ENCODE peak calls at places on chromosomes 4 and X, in ten cellular contexts. Q is mucosa of descending colon; S is testis; D is lower lobe of right lung; B is IMR-90; E is A673; W is AG04450; X is ascending aorta; Y is stomach; J is CD8-positive, alpha-beta T cell. O is an unnamed sample.

GRCh38 chr4:142044271-142044670 is 407.9 kb downstream of the IL15 start:
- DNase-seq in B (peak; percentile 63), W (no peak), S (no peak), E (no peak), Q (no peak), X (no peak), Y (no peak), D (no peak), J (no peak), O (no peak)

GRCh38 chr4:163404570-163404969 is 60.9 kb downstream of the NPY5R start:
- DNase-seq in B (no peak), Q (peak; percentile 34), S (no peak), J (no peak), W (no peak), E (peak; percentile 89), D (no peak), X (no peak), Y (no peak), O (no peak)

GRCh38 chr4:69718376-69719293 is 41.8 kb downstream of the SULT1B1 start:
- DNase-seq in Y (no peak), S (no peak), J (no peak), D (no peak), E (peak; percentile 33), Q (no peak), X (no peak), B (peak; percentile 19), W (no peak), O (no peak)

GRCh38 chr4:82354788-82355187 is 19.0 kb downstream of the HNRNPD start:
- DNase-seq in Y (no peak), X (no peak), Q (no peak), D (no peak), E (no peak), J (no peak), S (no peak), B (no peak), W (no peak), O (no peak)

GRCh38 chr4:41998019-41998418 is 7.7 kb downstream of the SLC30A9 start:
- DNase-seq in E (no peak), W (no peak), J (no peak), Y (no peak), Q (no peak), S (no peak), B (no peak), X (no peak), D (no peak), O (no peak)

GRCh38 chr4:159018062-159018629 is 84.7 kb upstream of the RAPGEF2 start:
- DNase-seq in B (no peak), E (no peak), X (no peak), S (no peak), J (no peak), Y (no peak), W (no peak), D (no peak), Q (no peak), O (no peak)

GRCh38 chrX:155880586-155881157 is 473 bp upstream of the VAMP7 start:
- DNase-seq in S (no peak), B (no peak), J (no peak), Y (no peak), X (no peak), W (no peak), E (no peak), Q (no peak), D (no peak), O (no peak)

GRCh38 chr4:3367866-3368265 is 73.9 kb upstream of the HGFAC start:
- DNase-seq in B (no peak), S (no peak), D (no peak), Y (no peak), W (no peak), Q (no peak), J (no peak), X (no peak), E (no peak), O (no peak)

GRCh38 chrX:104285201-104285600 is 30.5 kb upstream of the ESX1 start:
- DNase-seq in D (no peak), J (no peak), B (no peak), X (no peak), Y (no peak), Q (no peak), S (no peak), W (no peak), E (no peak), O (no peak)

GRCh38 chr4:20916106-20916505 is 215.8 kb downstream of the PACRGL start:
- DNase-seq in S (no peak), E (no peak), B (no peak), Q (peak; percentile 19), X (no peak), J (no peak), D (no peak), Y (no peak), W (no peak), O (no peak)

GRCh38 chr4:14568356-14568755 is 433.9 kb upstream of the CPEB2 start:
- DNase-seq in D (no peak), B (no peak), W (no peak), E (no peak), Q (no peak), Y (no peak), X (no peak), S (no peak), J (no peak), O (no peak)

GRCh38 chr4:185004562-185005208 is 13.6 kb upstream of the HELT start:
- DNase-seq in J (no peak), W (no peak), B (no peak), S (peak; percentile 36), Q (no peak), Y (peak; percentile 55), E (no peak), D (peak; percentile 58), X (no peak), O (peak; percentile 78)

GRCh38 chr4:143381171-143382118 is 44.8 kb downstream of the GAB1 start:
- DNase-seq in D (peak; percentile 63), E (peak; percentile 78), B (peak; percentile 93), X (peak; percentile 95), Q (peak; percentile 85), J (no peak), S (peak; percentile 88), W (peak; percentile 49), Y (peak; percentile 85), O (no peak)

GRCh38 chrX:153900806-153901752 is 3.4 kb upstream of the AVPR2 start:
- DNase-seq in J (peak; percentile 50), D (peak; percentile 72), W (peak; percentile 60), B (peak; percentile 87), Y (peak; percentile 30), S (peak; percentile 44), X (peak; percentile 76), Q (peak; percentile 47), E (peak; percentile 64), O (peak; percentile 78)

GRCh38 chr4:88526221-88526815 is 2.7 kb upstream of the PYURF start:
- DNase-seq in Y (no peak), J (no peak), Q (no peak), X (no peak), D (no peak), E (peak; percentile 14), W (no peak), B (no peak), S (no peak), O (no peak)

GRCh38 chr4:181838253-181838652 is 404.9 kb upstream of the TENM3 start:
- DNase-seq in J (no peak), Q (no peak), X (no peak), W (no peak), E (no peak), B (no peak), Y (no peak), D (no peak), S (no peak), O (no peak)

GRCh38 chr4:30881985-30882384 is 161.8 kb downstream of the PCDH7 start:
- DNase-seq in Q (no peak), B (no peak), W (no peak), D (no peak), S (no peak), X (no peak), J (no peak), E (no peak), Y (no peak), O (no peak)

GRCh38 chr4:165489786-165490185 is 111.0 kb downstream of the CPE start:
- DNase-seq in J (no peak), E (no peak), Y (no peak), W (no peak), D (no peak), Q (no peak), B (no peak), X (no peak), S (no peak), O (no peak)

DNA sequence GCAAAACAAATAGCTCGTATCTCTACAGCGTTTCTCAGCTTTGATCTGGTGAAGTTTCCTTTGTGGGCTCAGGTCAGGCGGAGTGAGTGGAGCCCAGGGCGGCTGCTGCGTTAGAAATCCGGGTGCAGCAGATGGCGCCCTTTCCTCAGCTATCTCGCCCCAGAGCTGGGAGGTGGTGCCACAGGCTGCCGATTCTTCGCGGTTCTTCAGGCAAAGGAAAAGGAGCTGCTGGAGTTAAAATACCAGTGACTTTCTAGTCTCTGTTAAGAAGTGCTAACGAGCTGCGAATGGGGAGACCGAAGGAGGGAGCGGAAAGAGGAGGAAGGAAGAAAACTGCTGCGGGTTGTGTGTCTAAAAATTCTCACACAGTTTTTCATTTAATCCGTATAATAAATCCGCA is 114.6 kb downstream of the CPE start:
- DNase-seq in Y (peak; percentile 65), Q (peak; percentile 76), E (peak; percentile 88), D (peak; percentile 69), X (peak; percentile 65), W (no peak), J (peak; percentile 60), B (peak; percentile 38), S (peak; percentile 62), O (peak; percentile 87)
- H3K4me3 ChIP-seq in Y (no peak overlapping the region), Q (no peak overlapping the region), E (no peak overlapping the region), D (peak overlapping the region; percentile 12), X (no peak overlapping the region), W (no peak overlapping the region), J (no peak overlapping the region), B (no peak overlapping the region), S (no peak overlapping the region), O (peak overlapping the region; percentile 21)

GRCh38 chr4:24980064-24980690 is 50.6 kb downstream of the LGI2 start:
- DNase-seq in B (peak; percentile 62), W (peak; percentile 29), Y (peak; percentile 59), X (peak; percentile 75), D (no peak), E (peak; percentile 81), J (peak; percentile 41), S (peak; percentile 79), Q (peak; percentile 78), O (peak; percentile 64)
- TF ChIP-seq CTCF in B (peak; percentile 77), W (peak; percentile 93), Y (peak; percentile 78), X (peak; percentile 71), D (peak; percentile 91), E (peak; percentile 92), J (peak; percentile 78), S (peak; percentile 90), Q (peak; percentile 57), O (peak; percentile 88)

DNA sequence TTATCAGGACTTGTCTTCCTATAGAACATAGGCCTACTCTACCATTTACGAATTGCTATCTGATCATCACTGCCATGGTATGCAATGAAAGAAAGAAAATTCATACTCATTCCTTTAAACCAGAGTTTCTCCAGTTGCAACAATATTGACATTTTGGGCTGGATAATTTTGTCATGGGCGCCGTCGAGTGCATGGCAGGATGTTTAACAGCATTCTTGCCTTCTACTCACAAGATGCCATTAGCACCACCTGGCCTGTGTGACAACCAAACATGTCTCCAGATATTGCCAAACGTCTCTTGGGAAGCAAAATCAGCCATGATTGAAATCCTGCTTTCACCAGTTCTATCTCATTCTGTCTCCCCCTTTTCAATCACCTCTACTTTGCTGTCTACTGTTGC is 63.6 kb upstream of the ARHGAP24 start:
- DNase-seq in E (no peak), B (no peak), Q (no peak), X (no peak), D (no peak), Y (no peak), S (no peak), W (no peak), J (no peak), O (no peak)
- H3K9me3 ChIP-seq in E (no peaks in the 10 kb centered on the region), B (no peaks in the 10 kb centered on the region), Q (no peaks in the 10 kb centered on the region), X (no peaks in the 10 kb centered on the region), D (no peaks in the 10 kb centered on the region), Y (no peaks in the 10 kb centered on the region), S (no peaks in the 10 kb centered on the region), W (no peaks in the 10 kb centered on the region), J (no peaks in the 10 kb centered on the region), O (no peaks in the 10 kb centered on the region)

GRCh38 chrX:30307466-30307865 is 1.7 kb downstream of the NR0B1 start:
- DNase-seq in J (no peak), W (no peak), D (no peak), S (no peak), X (no peak), Y (no peak), E (no peak), B (no peak), Q (no peak), O (no peak)
- H3K4me3 ChIP-seq in J (no peak overlapping the region), W (no peak overlapping the region), D (no peak overlapping the region), S (peak overlapping the region; percentile 64), X (no peak overlapping the region), Y (no peak overlapping the region), E (peak overlapping the region; percentile 70), B (no peak overlapping the region), Q (no peak overlapping the region), O (no peak overlapping the region)

O was measured in WERI-Rb-1.